ENCODE peak calls at places on chromosomes 3 and 15, in four cellular contexts. M, V, O and X are unnamed samples.

GRCh38 chr3:107574650-107575049 is 51.9 kb downstream of the BBX start:
- DNase-seq in V (peak), M (peak), O (peak), X (no peak)

GRCh38 chr15:51126842-51127241 is 32.1 kb upstream of the TNFAIP8L3 start:
- DNase-seq in O (no peak), V (no peak), M (no peak), X (no peak)

GRCh38 chr15:99511865-99512632 is 53.7 kb upstream of the MEF2A start:
- DNase-seq in M (peak), V (no peak), O (no peak), X (no peak)

GRCh38 chr3:143529018-143529478 is 319.2 kb downstream of the SLC9A9 start:
- DNase-seq in M (peak), V (no peak), O (no peak), X (no peak)

GRCh38 chr3:73568371-73568862 is 56.3 kb downstream of the PDZRN3 start:
- DNase-seq in M (no peak), O (no peak), V (no peak), X (no peak)

GRCh38 chr15:72116680-72117447 is 1.1 kb downstream of the MYO9A start:
- DNase-seq in V (peak), M (peak), O (no peak), X (no peak)

GRCh38 chr15:99267957-99268356 is 16.7 kb downstream of the LRRC28 start:
- DNase-seq in O (no peak), M (no peak), V (no peak), X (no peak)

GRCh38 chr3:181728470-181728869 is 16.7 kb downstream of the SOX2 start:
- DNase-seq in V (no peak), M (no peak), O (no peak), X (no peak)

GRCh38 chr3:187150599-187150998 is 11.3 kb upstream of the RPL39L start:
- DNase-seq in M (no peak), O (no peak), V (no peak), X (no peak)

GRCh38 chr3:88991496-88991895 is 115.9 kb upstream of the EPHA3 start:
- DNase-seq in M (peak), O (no peak), V (peak), X (peak)

GRCh38 chr3:113532698-113533533 is 561 bp downstream of the SIDT1 start:
- DNase-seq in O (no peak), V (peak), M (peak), X (no peak)

GRCh38 chr15:81893182-81893833 is 152.5 kb downstream of the MEX3B start:
- DNase-seq in M (no peak), V (no peak), O (no peak), X (no peak)

GRCh38 chr3:56469141-56469540 is 874 bp upstream of the ERC2 start:
- DNase-seq in V (no peak), O (no peak), M (no peak), X (no peak)
- H2AFZ ChIP-seq in V (no peak), O (no peak), M (no peak), X (no peak)

GRCh38 chr3:156350786-156351185 is 204.1 kb downstream of the SSR3 start:
- DNase-seq in V (no peak), O (no peak), M (no peak), X (no peak)
- H2AFZ ChIP-seq in V (no peak), O (no peak), M (no peak), X (no peak)

DNA sequence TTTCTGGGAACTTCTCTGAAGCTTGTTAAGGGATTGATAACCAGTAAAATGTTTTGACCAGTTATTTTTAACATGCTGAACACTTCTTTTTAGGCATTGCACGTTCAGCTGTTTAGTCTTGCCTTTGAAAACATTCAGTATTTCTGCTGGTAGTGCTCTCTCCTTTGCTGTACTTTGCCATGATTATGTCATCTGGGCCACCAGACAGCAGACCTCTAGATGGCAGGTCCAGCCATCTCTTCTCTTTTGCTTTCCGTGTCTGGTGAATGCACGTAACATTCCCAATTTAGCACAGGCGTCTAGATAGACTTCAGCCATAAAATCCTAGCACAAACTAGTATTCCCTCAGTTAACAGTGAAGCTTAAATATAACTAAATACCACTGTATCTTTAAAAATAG is 57.8 kb downstream of the RAB7A start:
- DNase-seq in V (no peak), M (no peak), O (no peak), X (no peak)
- H2AFZ ChIP-seq in V (no peak), M (no peak), O (no peak), X (no peak)

GRCh38 chr15:28096720-28097431 is 2.2 kb downstream of the OCA2 start:
- DNase-seq in O (no peak), M (peak), V (peak), X (no peak)
- H2AFZ ChIP-seq in O (no peak), M (peak), V (peak), X (peak)

DNA sequence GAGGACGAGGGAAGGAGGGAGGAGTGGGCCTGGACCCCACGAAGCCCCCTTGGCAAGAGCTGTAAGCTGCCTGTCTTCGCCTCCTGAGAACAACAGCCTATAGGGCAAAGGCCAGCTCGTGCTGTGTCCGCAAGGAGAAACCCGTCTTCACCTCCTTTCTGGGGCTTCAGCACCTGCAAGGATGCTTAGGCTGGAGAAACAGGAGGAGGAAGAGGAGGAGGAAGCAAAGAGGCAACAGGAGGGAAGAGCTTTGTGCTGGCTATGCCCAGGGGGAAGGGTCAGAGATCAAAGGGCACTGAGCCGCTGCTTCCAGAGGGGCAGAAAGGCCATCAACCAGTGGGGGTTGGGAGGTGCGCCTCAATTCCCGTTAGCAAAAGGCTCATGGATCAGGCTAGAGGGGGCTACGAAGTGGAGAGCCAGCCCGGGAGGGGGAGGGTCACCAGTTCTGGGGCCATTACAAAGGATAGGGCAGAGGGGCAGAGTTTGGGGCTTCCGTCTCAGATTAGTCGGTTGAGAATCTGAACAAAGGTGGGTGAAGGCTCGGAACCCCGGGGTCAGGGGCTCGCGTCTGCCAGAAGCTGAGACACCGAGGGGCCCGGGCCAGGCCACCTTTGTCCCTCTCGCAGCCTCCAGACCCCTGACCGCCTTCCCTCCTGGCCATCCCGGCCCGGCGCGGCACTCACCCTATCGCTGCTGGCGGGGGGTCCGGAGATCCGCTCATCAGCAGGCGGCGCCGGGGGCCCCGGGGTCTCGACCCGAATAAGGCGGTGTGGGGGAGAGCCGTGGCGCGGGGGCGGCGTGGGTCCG is 792 bp downstream of the SHF start:
- DNase-seq in O (no peak), M (no peak), V (no peak), X (no peak)
- H2AFZ ChIP-seq in O (no peak), M (peak), V (no peak), X (no peak)